ENCODE peak calls at places on chromosomes 4 and X, in seven cellular contexts. One of them, this sample, is unnamed.

GRCh38 chr4:47031011-47031678 is at the start of gene GABRB1:
- DNase-seq in A673: peak; percentile 52
- DNase-seq in T-cell: no peak
- DNase-seq in left ventricle myocardium inferior: peak; percentile 48
- DNase-seq in stimulated activated CD4-positive, alpha-beta T cell treated with anti-CD3 and anti-CD28 coated beads, Interleukin-1b, Interleukin-23, amount 100 ng/mL, for 24 hours: peak; percentile 7
- DNase-seq in lower lobe of right lung: peak; percentile 63
- DNase-seq in HT1080: no peak
- DNase-seq in this sample: no peak

GRCh38 chrX:67723580-67724351 is 179.9 kb downstream of the AR start:
- DNase-seq in A673: no peak
- DNase-seq in T-cell: no peak
- DNase-seq in left ventricle myocardium inferior: no peak
- DNase-seq in stimulated activated CD4-positive, alpha-beta T cell treated with anti-CD3 and anti-CD28 coated beads, Interleukin-1b, Interleukin-23, amount 100 ng/mL, for 24 hours: no peak
- DNase-seq in lower lobe of right lung: no peak
- DNase-seq in HT1080: no peak
- DNase-seq in this sample: no peak

GRCh38 chr4:75673959-75674328 is 733 bp upstream of the G3BP2 start:
- DNase-seq in A673: no peak
- DNase-seq in T-cell: no peak
- DNase-seq in left ventricle myocardium inferior: no peak
- DNase-seq in stimulated activated CD4-positive, alpha-beta T cell treated with anti-CD3 and anti-CD28 coated beads, Interleukin-1b, Interleukin-23, amount 100 ng/mL, for 24 hours: no peak
- DNase-seq in lower lobe of right lung: no peak
- DNase-seq in HT1080: no peak
- DNase-seq in this sample: no peak

GRCh38 chr4:20043992-20044391 is 207.7 kb upstream of the SLIT2 start:
- DNase-seq in A673: peak; percentile 50
- DNase-seq in T-cell: no peak
- DNase-seq in left ventricle myocardium inferior: no peak
- DNase-seq in stimulated activated CD4-positive, alpha-beta T cell treated with anti-CD3 and anti-CD28 coated beads, Interleukin-1b, Interleukin-23, amount 100 ng/mL, for 24 hours: no peak
- DNase-seq in lower lobe of right lung: no peak
- DNase-seq in HT1080: no peak
- DNase-seq in this sample: no peak

GRCh38 chr4:60721680-60722079 is 478.4 kb upstream of the ADGRL3 start:
- DNase-seq in A673: no peak
- DNase-seq in T-cell: no peak
- DNase-seq in left ventricle myocardium inferior: no peak
- DNase-seq in stimulated activated CD4-positive, alpha-beta T cell treated with anti-CD3 and anti-CD28 coated beads, Interleukin-1b, Interleukin-23, amount 100 ng/mL, for 24 hours: no peak
- DNase-seq in lower lobe of right lung: no peak
- DNase-seq in HT1080: no peak
- DNase-seq in this sample: no peak

GRCh38 chrX:3520458-3520857 is 174.0 kb upstream of the MXRA5 start:
- DNase-seq in A673: no peak
- DNase-seq in T-cell: no peak
- DNase-seq in left ventricle myocardium inferior: no peak
- DNase-seq in stimulated activated CD4-positive, alpha-beta T cell treated with anti-CD3 and anti-CD28 coated beads, Interleukin-1b, Interleukin-23, amount 100 ng/mL, for 24 hours: no peak
- DNase-seq in lower lobe of right lung: no peak
- DNase-seq in HT1080: no peak
- DNase-seq in this sample: no peak

GRCh38 chrX:40262641-40263560 is 165.1 kb upstream of the BCOR start:
- DNase-seq in A673: no peak
- DNase-seq in T-cell: no peak
- DNase-seq in left ventricle myocardium inferior: no peak
- DNase-seq in stimulated activated CD4-positive, alpha-beta T cell treated with anti-CD3 and anti-CD28 coated beads, Interleukin-1b, Interleukin-23, amount 100 ng/mL, for 24 hours: no peak
- DNase-seq in lower lobe of right lung: no peak
- DNase-seq in HT1080: peak; percentile 27
- DNase-seq in this sample: peak; percentile 37

GRCh38 chr4:154622598-154622997 is 10.1 kb upstream of the FGG start:
- DNase-seq in A673: peak; percentile 52
- DNase-seq in T-cell: no peak
- DNase-seq in left ventricle myocardium inferior: no peak
- DNase-seq in stimulated activated CD4-positive, alpha-beta T cell treated with anti-CD3 and anti-CD28 coated beads, Interleukin-1b, Interleukin-23, amount 100 ng/mL, for 24 hours: no peak
- DNase-seq in lower lobe of right lung: no peak
- DNase-seq in HT1080: peak; percentile 54
- DNase-seq in this sample: peak; percentile 76

GRCh38 chr4:13892739-13893105 is 265.2 kb upstream of the BOD1L1 start:
- DNase-seq in A673: no peak
- DNase-seq in T-cell: no peak
- DNase-seq in left ventricle myocardium inferior: no peak
- DNase-seq in stimulated activated CD4-positive, alpha-beta T cell treated with anti-CD3 and anti-CD28 coated beads, Interleukin-1b, Interleukin-23, amount 100 ng/mL, for 24 hours: no peak
- DNase-seq in lower lobe of right lung: no peak
- DNase-seq in HT1080: no peak
- DNase-seq in this sample: peak; percentile 26

GRCh38 chrX:40130207-40130606 is 32.4 kb upstream of the BCOR start:
- DNase-seq in A673: no peak
- DNase-seq in T-cell: no peak
- DNase-seq in left ventricle myocardium inferior: no peak
- DNase-seq in stimulated activated CD4-positive, alpha-beta T cell treated with anti-CD3 and anti-CD28 coated beads, Interleukin-1b, Interleukin-23, amount 100 ng/mL, for 24 hours: no peak
- DNase-seq in lower lobe of right lung: no peak
- DNase-seq in HT1080: peak; percentile 66
- DNase-seq in this sample: peak; percentile 53

GRCh38 chr4:71009796-71010588 is 16.5 kb downstream of the DCK start:
- DNase-seq in A673: peak; percentile 49
- DNase-seq in T-cell: no peak
- DNase-seq in left ventricle myocardium inferior: no peak
- DNase-seq in stimulated activated CD4-positive, alpha-beta T cell treated with anti-CD3 and anti-CD28 coated beads, Interleukin-1b, Interleukin-23, amount 100 ng/mL, for 24 hours: no peak
- DNase-seq in lower lobe of right lung: no peak
- DNase-seq in HT1080: peak; percentile 56
- DNase-seq in this sample: peak; percentile 66

GRCh38 chrX:357693-358471 is 28.8 kb downstream of the PPP2R3B start:
- DNase-seq in A673: peak; percentile 25
- DNase-seq in T-cell: peak; percentile 52
- DNase-seq in left ventricle myocardium inferior: peak; percentile 13
- DNase-seq in stimulated activated CD4-positive, alpha-beta T cell treated with anti-CD3 and anti-CD28 coated beads, Interleukin-1b, Interleukin-23, amount 100 ng/mL, for 24 hours: peak; percentile 28
- DNase-seq in lower lobe of right lung: peak; percentile 47
- DNase-seq in HT1080: peak; percentile 63
- DNase-seq in this sample: peak; percentile 54

GRCh38 chr4:184825394-184826314 is at the start of gene ACSL1:
- DNase-seq in A673: peak; percentile 73
- DNase-seq in T-cell: peak; percentile 69
- DNase-seq in left ventricle myocardium inferior: peak; percentile 87
- DNase-seq in stimulated activated CD4-positive, alpha-beta T cell treated with anti-CD3 and anti-CD28 coated beads, Interleukin-1b, Interleukin-23, amount 100 ng/mL, for 24 hours: peak; percentile 71
- DNase-seq in lower lobe of right lung: peak; percentile 92
- DNase-seq in HT1080: peak; percentile 18
- DNase-seq in this sample: peak; percentile 58

GRCh38 chr4:7756561-7757355 is 182.9 kb downstream of the AFAP1 start:
- DNase-seq in A673: no peak
- DNase-seq in T-cell: no peak
- DNase-seq in left ventricle myocardium inferior: no peak
- DNase-seq in stimulated activated CD4-positive, alpha-beta T cell treated with anti-CD3 and anti-CD28 coated beads, Interleukin-1b, Interleukin-23, amount 100 ng/mL, for 24 hours: no peak
- DNase-seq in lower lobe of right lung: peak; percentile 43
- DNase-seq in HT1080: no peak
- DNase-seq in this sample: no peak